ENCODE peak calls at places on chromosomes 7 and 10, in five cellular contexts. V is HT-29, Q is NCI-H1048, O is choroid plexus epithelial cell, G is fibroblast of pulmonary artery. F is an unnamed sample.

GRCh38 chr10:63684257-63684936 is 163.2 kb downstream of the REEP3 start:
- DNase-seq in O (no peak), Q (no peak), G (no peak), V (no peak), F (no peak)

GRCh38 chr7:123783820-123784219 is 35.0 kb upstream of the WASL start:
- DNase-seq in O (no peak), V (no peak), G (no peak), Q (no peak), F (no peak)

GRCh38 chr10:133144771-133145170 is 15.2 kb upstream of the KNDC1 start:
- DNase-seq in G (no peak), V (no peak), Q (no peak), O (no peak), F (no peak)

GRCh38 chr7:101166909-101167644 is 1.7 kb upstream of the VGF start:
- DNase-seq in V (no peak), Q (no peak), G (no peak), O (no peak), F (no peak)

GRCh38 chr7:96093435-96093834 is 228.5 kb downstream of the SLC25A13 start:
- DNase-seq in O (peak; percentile 81), G (peak; percentile 71), Q (no peak), V (no peak), F (no peak)

GRCh38 chr10:122850705-122851640 is 5.3 kb upstream of the CUZD1 start:
- DNase-seq in O (peak; percentile 73), G (peak; percentile 54), Q (no peak), V (no peak), F (no peak)

GRCh38 chr7:134612197-134612596 is 34.5 kb upstream of the BPGM start:
- DNase-seq in G (no peak), V (no peak), Q (no peak), O (no peak), F (no peak)

GRCh38 chr10:115129752-115130151 is 36.6 kb downstream of the ATRNL1 start:
- DNase-seq in O (peak; percentile 63), V (peak; percentile 55), Q (no peak), G (peak; percentile 62), F (no peak)

GRCh38 chr10:49415109-49415508 is 19.2 kb upstream of the DRGX start:
- DNase-seq in O (no peak), G (no peak), V (no peak), Q (no peak), F (no peak)

GRCh38 chr7:116324582-116324981 is 114.2 kb downstream of the TES start:
- DNase-seq in O (no peak), G (no peak), V (no peak), Q (no peak), F (no peak)

GRCh38 chr10:118823256-118823907 is 68.6 kb upstream of the CACUL1 start:
- DNase-seq in Q (no peak), V (no peak), O (no peak), G (no peak), F (no peak)

GRCh38 chr10:124032982-124033886 is 60.2 kb downstream of the CHST15 start:
- DNase-seq in V (no peak), Q (no peak), O (peak; percentile 91), G (peak; percentile 40), F (no peak)

GRCh38 chr10:29057712-29058426 is 231.0 kb upstream of the LYZL1 start:
- DNase-seq in Q (no peak), V (no peak), G (peak; percentile 65), O (peak; percentile 38), F (no peak)

GRCh38 chr10:69409968-69410367 is 6.8 kb downstream of the TACR2 start:
- DNase-seq in Q (no peak), O (no peak), V (no peak), G (no peak), F (no peak)

GRCh38 chr7:100100420-100101015 is 679 bp downstream of the MCM7 start:
- DNase-seq in O (peak; percentile 99), G (peak; percentile 99), Q (peak; percentile 90), V (peak; percentile 95), F (peak; percentile 9)

GRCh38 chr10:114967071-114967470 is 29.1 kb downstream of the TRUB1 start:
- DNase-seq in V (no peak), G (peak; percentile 88), Q (no peak), O (peak; percentile 87), F (no peak)

GRCh38 chr7:125670926-125671572 is 741.4 kb upstream of the POT1 start:
- DNase-seq in V (peak; percentile 43), Q (no peak), G (peak; percentile 60), O (peak; percentile 74), F (no peak)

GRCh38 chr10:118596426-118597124 is 1.1 kb upstream of the PRLHR start:
- DNase-seq in O (no peak), G (no peak), Q (no peak), V (no peak), F (no peak)

F was measured in KG1.